ENCODE peak calls at places on chromosomes 2 and 18, in ten cellular contexts. One of them, this sample, is unnamed.

GRCh38 chr2:112185131-112185530 is 46.9 kb downstream of the FBLN7 start:
- DNase-seq in HuH-7.5: no peak
- DNase-seq in Caki2: no peak
- DNase-seq in EL: no peak
- DNase-seq in fibroblast of lung: no peak
- DNase-seq in AG08395: no peak
- DNase-seq in cerebellar nuclear complex: no peak
- DNase-seq in GM12865: no peak
- DNase-seq in MCF 10A: no peak
- DNase-seq in DMS153: no peak
- DNase-seq in this sample: no peak

GRCh38 chr2:227163445-227163997 is 484 bp downstream of the COL4A4 start:
- DNase-seq in HuH-7.5: no peak
- DNase-seq in Caki2: no peak
- DNase-seq in EL: peak; percentile 27
- DNase-seq in fibroblast of lung: no peak
- DNase-seq in AG08395: no peak
- DNase-seq in cerebellar nuclear complex: no peak
- DNase-seq in GM12865: peak; percentile 85
- DNase-seq in MCF 10A: peak; percentile 16
- DNase-seq in DMS153: no peak
- DNase-seq in this sample: no peak

GRCh38 chr2:235416816-235417499 is 76.9 kb upstream of the AGAP1 start:
- DNase-seq in HuH-7.5: no peak
- DNase-seq in Caki2: no peak
- DNase-seq in EL: peak; percentile 40
- DNase-seq in fibroblast of lung: peak; percentile 9
- DNase-seq in AG08395: peak; percentile 58
- DNase-seq in cerebellar nuclear complex: no peak
- DNase-seq in GM12865: no peak
- DNase-seq in MCF 10A: peak; percentile 7
- DNase-seq in DMS153: peak; percentile 59
- DNase-seq in this sample: no peak

GRCh38 chr18:5515007-5515744 is 28.6 kb downstream of the EPB41L3 start:
- DNase-seq in HuH-7.5: no peak
- DNase-seq in Caki2: no peak
- DNase-seq in EL: no peak
- DNase-seq in fibroblast of lung: no peak
- DNase-seq in AG08395: no peak
- DNase-seq in cerebellar nuclear complex: no peak
- DNase-seq in GM12865: no peak
- DNase-seq in MCF 10A: no peak
- DNase-seq in DMS153: no peak
- DNase-seq in this sample: peak; percentile 66

GRCh38 chr2:150449856-150450255 is 37.6 kb downstream of the RND3 start:
- DNase-seq in HuH-7.5: no peak
- DNase-seq in Caki2: no peak
- DNase-seq in EL: no peak
- DNase-seq in fibroblast of lung: no peak
- DNase-seq in AG08395: no peak
- DNase-seq in cerebellar nuclear complex: no peak
- DNase-seq in GM12865: no peak
- DNase-seq in MCF 10A: no peak
- DNase-seq in DMS153: peak; percentile 27
- DNase-seq in this sample: no peak

GRCh38 chr2:217316743-217317142 is 456.9 kb upstream of the TNP1 start:
- DNase-seq in HuH-7.5: no peak
- DNase-seq in Caki2: no peak
- DNase-seq in EL: peak; percentile 72
- DNase-seq in fibroblast of lung: peak; percentile 82
- DNase-seq in AG08395: peak; percentile 55
- DNase-seq in cerebellar nuclear complex: no peak
- DNase-seq in GM12865: peak; percentile 25
- DNase-seq in MCF 10A: peak; percentile 24
- DNase-seq in DMS153: no peak
- DNase-seq in this sample: no peak

GRCh38 chr2:10524341-10524740 is 76.2 kb upstream of the ODC1 start:
- DNase-seq in HuH-7.5: no peak
- DNase-seq in Caki2: no peak
- DNase-seq in EL: no peak
- DNase-seq in fibroblast of lung: no peak
- DNase-seq in AG08395: no peak
- DNase-seq in cerebellar nuclear complex: no peak
- DNase-seq in GM12865: no peak
- DNase-seq in MCF 10A: no peak
- DNase-seq in DMS153: no peak
- DNase-seq in this sample: no peak

GRCh38 chr18:44548291-44549221 is 132.1 kb upstream of the SETBP1 start:
- DNase-seq in HuH-7.5: no peak
- DNase-seq in Caki2: no peak
- DNase-seq in EL: no peak
- DNase-seq in fibroblast of lung: peak; percentile 74
- DNase-seq in AG08395: peak; percentile 40
- DNase-seq in cerebellar nuclear complex: no peak
- DNase-seq in GM12865: no peak
- DNase-seq in MCF 10A: no peak
- DNase-seq in DMS153: no peak
- DNase-seq in this sample: no peak

GRCh38 chr2:145593280-145593679 is 1073.4 kb upstream of the ZEB2 start:
- DNase-seq in HuH-7.5: no peak
- DNase-seq in Caki2: no peak
- DNase-seq in EL: no peak
- DNase-seq in fibroblast of lung: no peak
- DNase-seq in AG08395: no peak
- DNase-seq in cerebellar nuclear complex: no peak
- DNase-seq in GM12865: peak; percentile 9
- DNase-seq in MCF 10A: no peak
- DNase-seq in DMS153: no peak
- DNase-seq in this sample: no peak

GRCh38 chr2:192500550-192501200 is 305.9 kb upstream of the TMEFF2 start:
- DNase-seq in HuH-7.5: no peak
- DNase-seq in Caki2: peak; percentile 75
- DNase-seq in EL: peak; percentile 82
- DNase-seq in fibroblast of lung: peak; percentile 96
- DNase-seq in AG08395: no peak
- DNase-seq in cerebellar nuclear complex: no peak
- DNase-seq in GM12865: no peak
- DNase-seq in MCF 10A: peak; percentile 96
- DNase-seq in DMS153: no peak
- DNase-seq in this sample: no peak

GRCh38 chr2:105125428-105125827 is 87.6 kb downstream of the MRPS9 start:
- DNase-seq in HuH-7.5: no peak
- DNase-seq in Caki2: no peak
- DNase-seq in EL: peak; percentile 14
- DNase-seq in fibroblast of lung: no peak
- DNase-seq in AG08395: no peak
- DNase-seq in cerebellar nuclear complex: no peak
- DNase-seq in GM12865: no peak
- DNase-seq in MCF 10A: no peak
- DNase-seq in DMS153: no peak
- DNase-seq in this sample: peak; percentile 16

GRCh38 chr2:239393401-239393940 is 7.3 kb downstream of the HDAC4 start:
- DNase-seq in HuH-7.5: no peak
- DNase-seq in Caki2: no peak
- DNase-seq in EL: no peak
- DNase-seq in fibroblast of lung: no peak
- DNase-seq in AG08395: peak; percentile 56
- DNase-seq in cerebellar nuclear complex: no peak
- DNase-seq in GM12865: no peak
- DNase-seq in MCF 10A: peak; percentile 19
- DNase-seq in DMS153: no peak
- DNase-seq in this sample: no peak

GRCh38 chr2:131016826-131017596 is 76.2 kb downstream of the FAM168B start:
- DNase-seq in HuH-7.5: no peak
- DNase-seq in Caki2: peak; percentile 24
- DNase-seq in EL: peak; percentile 14
- DNase-seq in fibroblast of lung: peak; percentile 83
- DNase-seq in AG08395: peak; percentile 38
- DNase-seq in cerebellar nuclear complex: no peak
- DNase-seq in GM12865: no peak
- DNase-seq in MCF 10A: peak; percentile 99
- DNase-seq in DMS153: no peak
- DNase-seq in this sample: no peak

GRCh38 chr2:130186391-130186790 is 4.3 kb downstream of the MZT2B start:
- DNase-seq in HuH-7.5: no peak
- DNase-seq in Caki2: no peak
- DNase-seq in EL: no peak
- DNase-seq in fibroblast of lung: peak; percentile 14
- DNase-seq in AG08395: no peak
- DNase-seq in cerebellar nuclear complex: no peak
- DNase-seq in GM12865: no peak
- DNase-seq in MCF 10A: no peak
- DNase-seq in DMS153: no peak
- DNase-seq in this sample: no peak

GRCh38 chr18:62324917-62325805 is at the start of gene TNFRSF11A:
- DNase-seq in HuH-7.5: peak; percentile 57
- DNase-seq in Caki2: peak; percentile 9
- DNase-seq in EL: peak; percentile 41
- DNase-seq in fibroblast of lung: no peak
- DNase-seq in AG08395: no peak
- DNase-seq in cerebellar nuclear complex: no peak
- DNase-seq in GM12865: peak; percentile 66
- DNase-seq in MCF 10A: peak; percentile 61
- DNase-seq in DMS153: no peak
- DNase-seq in this sample: no peak

GRCh38 chr2:112712903-112713584 is 7.8 kb upstream of the NT5DC4 start:
- DNase-seq in HuH-7.5: no peak
- DNase-seq in Caki2: no peak
- DNase-seq in EL: peak; percentile 41
- DNase-seq in fibroblast of lung: peak; percentile 78
- DNase-seq in AG08395: peak; percentile 57
- DNase-seq in cerebellar nuclear complex: no peak
- DNase-seq in GM12865: no peak
- DNase-seq in MCF 10A: peak; percentile 42
- DNase-seq in DMS153: no peak
- DNase-seq in this sample: no peak

GRCh38 chr2:33238111-33238510 is 238.3 kb upstream of the RASGRP3 start:
- DNase-seq in HuH-7.5: no peak
- DNase-seq in Caki2: peak; percentile 40
- DNase-seq in EL: peak; percentile 56
- DNase-seq in fibroblast of lung: peak; percentile 74
- DNase-seq in AG08395: no peak
- DNase-seq in cerebellar nuclear complex: no peak
- DNase-seq in GM12865: no peak
- DNase-seq in MCF 10A: peak; percentile 74
- DNase-seq in DMS153: no peak
- DNase-seq in this sample: no peak

GRCh38 chr2:58606799-58607198 is 365.7 kb upstream of the FANCL start:
- DNase-seq in HuH-7.5: no peak
- DNase-seq in Caki2: no peak
- DNase-seq in EL: peak; percentile 48
- DNase-seq in fibroblast of lung: no peak
- DNase-seq in AG08395: no peak
- DNase-seq in cerebellar nuclear complex: no peak
- DNase-seq in GM12865: no peak
- DNase-seq in MCF 10A: no peak
- DNase-seq in DMS153: no peak
- DNase-seq in this sample: no peak

GRCh38 chr2:85015653-85016360 is 44.8 kb downstream of the KCMF1 start:
- DNase-seq in HuH-7.5: no peak
- DNase-seq in Caki2: no peak
- DNase-seq in EL: no peak
- DNase-seq in fibroblast of lung: no peak
- DNase-seq in AG08395: peak; percentile 9
- DNase-seq in cerebellar nuclear complex: no peak
- DNase-seq in GM12865: no peak
- DNase-seq in MCF 10A: no peak
- DNase-seq in DMS153: no peak
- DNase-seq in this sample: no peak

GRCh38 chr2:136013962-136014361 is 28.5 kb upstream of the DARS1 start:
- DNase-seq in HuH-7.5: no peak
- DNase-seq in Caki2: no peak
- DNase-seq in EL: no peak
- DNase-seq in fibroblast of lung: no peak
- DNase-seq in AG08395: no peak
- DNase-seq in cerebellar nuclear complex: no peak
- DNase-seq in GM12865: no peak
- DNase-seq in MCF 10A: no peak
- DNase-seq in DMS153: peak; percentile 6
- DNase-seq in this sample: no peak

GRCh38 chr18:35605686-35606417 is 24.3 kb downstream of the GALNT1 start:
- DNase-seq in HuH-7.5: no peak
- DNase-seq in Caki2: no peak
- DNase-seq in EL: no peak
- DNase-seq in fibroblast of lung: peak; percentile 27
- DNase-seq in AG08395: no peak
- DNase-seq in cerebellar nuclear complex: no peak
- DNase-seq in GM12865: no peak
- DNase-seq in MCF 10A: peak; percentile 58
- DNase-seq in DMS153: no peak
- DNase-seq in this sample: no peak

GRCh38 chr18:72433756-72434155 is 110.4 kb downstream of the CBLN2 start:
- DNase-seq in HuH-7.5: no peak
- DNase-seq in Caki2: no peak
- DNase-seq in EL: no peak
- DNase-seq in fibroblast of lung: no peak
- DNase-seq in AG08395: no peak
- DNase-seq in cerebellar nuclear complex: no peak
- DNase-seq in GM12865: no peak
- DNase-seq in MCF 10A: no peak
- DNase-seq in DMS153: no peak
- DNase-seq in this sample: no peak

GRCh38 chr2:144675731-144676130 is 155.8 kb upstream of the ZEB2 start:
- DNase-seq in HuH-7.5: no peak
- DNase-seq in Caki2: no peak
- DNase-seq in EL: no peak
- DNase-seq in fibroblast of lung: no peak
- DNase-seq in AG08395: no peak
- DNase-seq in cerebellar nuclear complex: no peak
- DNase-seq in GM12865: no peak
- DNase-seq in MCF 10A: peak; percentile 13
- DNase-seq in DMS153: peak; percentile 30
- DNase-seq in this sample: no peak

GRCh38 chr2:238895901-238896600 is 48.2 kb downstream of the TWIST2 start:
- DNase-seq in HuH-7.5: no peak
- DNase-seq in Caki2: no peak
- DNase-seq in EL: peak; percentile 98
- DNase-seq in fibroblast of lung: peak; percentile 95
- DNase-seq in AG08395: peak; percentile 90
- DNase-seq in cerebellar nuclear complex: no peak
- DNase-seq in GM12865: no peak
- DNase-seq in MCF 10A: no peak
- DNase-seq in DMS153: no peak
- DNase-seq in this sample: peak; percentile 1

GRCh38 chr2:114010001-114010400 is 120.1 kb downstream of the ACTR3 start:
- DNase-seq in HuH-7.5: no peak
- DNase-seq in Caki2: no peak
- DNase-seq in EL: no peak
- DNase-seq in fibroblast of lung: peak; percentile 43
- DNase-seq in AG08395: no peak
- DNase-seq in cerebellar nuclear complex: no peak
- DNase-seq in GM12865: no peak
- DNase-seq in MCF 10A: peak; percentile 14
- DNase-seq in DMS153: no peak
- DNase-seq in this sample: no peak

GRCh38 chr2:199366406-199366805 is 91.3 kb downstream of the SATB2 start:
- DNase-seq in HuH-7.5: no peak
- DNase-seq in Caki2: no peak
- DNase-seq in EL: no peak
- DNase-seq in fibroblast of lung: peak; percentile 71
- DNase-seq in AG08395: no peak
- DNase-seq in cerebellar nuclear complex: no peak
- DNase-seq in GM12865: no peak
- DNase-seq in MCF 10A: peak; percentile 8
- DNase-seq in DMS153: peak; percentile 66
- DNase-seq in this sample: no peak

GRCh38 chr2:238425505-238425978 is 1.2 kb upstream of the ASB1 start:
- DNase-seq in HuH-7.5: no peak
- DNase-seq in Caki2: no peak
- DNase-seq in EL: no peak
- DNase-seq in fibroblast of lung: no peak
- DNase-seq in AG08395: no peak
- DNase-seq in cerebellar nuclear complex: no peak
- DNase-seq in GM12865: no peak
- DNase-seq in MCF 10A: no peak
- DNase-seq in DMS153: no peak
- DNase-seq in this sample: no peak

GRCh38 chr2:150909613-150910012 is 352.1 kb downstream of the RBM43 start:
- DNase-seq in HuH-7.5: no peak
- DNase-seq in Caki2: no peak
- DNase-seq in EL: no peak
- DNase-seq in fibroblast of lung: no peak
- DNase-seq in AG08395: no peak
- DNase-seq in cerebellar nuclear complex: no peak
- DNase-seq in GM12865: no peak
- DNase-seq in MCF 10A: peak; percentile 1
- DNase-seq in DMS153: no peak
- DNase-seq in this sample: no peak

This sample was measured in globus pallidus.